ENCODE peak calls at places on chromosomes 2 and 18, in six cellular contexts. One of them, this sample, is unnamed.

GRCh38 chr18:74063023-74063422 is 84.6 kb downstream of the FBXO15 start:
- DNase-seq in GM13976: no peak
- DNase-seq in effector CD4-positive, alpha-beta T cell: no peak
- DNase-seq in activated naive CD4-positive, alpha-beta T cell treated with anti-CD3 and anti-CD28 coated beads, Interleukin-2, amount 10 ng/mL, durations not matched to agents 7 days and 5 days: peak; percentile 53
- DNase-seq in Right ventricle myocardium superior: no peak
- DNase-seq in stimulated activated CD4-positive, alpha-beta T cell treated with anti-CD3 and anti-CD28 coated beads, Interleukin-15, amount 100 ng/mL, for 24 hours: peak; percentile 61
- DNase-seq in this sample: peak; percentile 6

GRCh38 chr2:150081775-150082517 is 405.5 kb downstream of the RND3 start:
- DNase-seq in GM13976: no peak
- DNase-seq in activated naive CD4-positive, alpha-beta T cell treated with anti-CD3 and anti-CD28 coated beads, Interleukin-2, amount 10 ng/mL, durations not matched to agents 7 days and 5 days: no peak
- DNase-seq in effector CD4-positive, alpha-beta T cell: no peak
- DNase-seq in stimulated activated CD4-positive, alpha-beta T cell treated with anti-CD3 and anti-CD28 coated beads, Interleukin-15, amount 100 ng/mL, for 24 hours: no peak
- DNase-seq in Right ventricle myocardium superior: no peak
- DNase-seq in this sample: no peak

GRCh38 chr2:240553956-240554480 is 3.8 kb downstream of the ANKMY1 start:
- DNase-seq in stimulated activated CD4-positive, alpha-beta T cell treated with anti-CD3 and anti-CD28 coated beads, Interleukin-15, amount 100 ng/mL, for 24 hours: no peak
- DNase-seq in Right ventricle myocardium superior: no peak
- DNase-seq in GM13976: no peak
- DNase-seq in effector CD4-positive, alpha-beta T cell: no peak
- DNase-seq in activated naive CD4-positive, alpha-beta T cell treated with anti-CD3 and anti-CD28 coated beads, Interleukin-2, amount 10 ng/mL, durations not matched to agents 7 days and 5 days: no peak
- DNase-seq in this sample: no peak

GRCh38 chr2:42142476-42143184 is 26.5 kb upstream of the EML4 start:
- DNase-seq in GM13976: no peak
- DNase-seq in effector CD4-positive, alpha-beta T cell: no peak
- DNase-seq in Right ventricle myocardium superior: no peak
- DNase-seq in stimulated activated CD4-positive, alpha-beta T cell treated with anti-CD3 and anti-CD28 coated beads, Interleukin-15, amount 100 ng/mL, for 24 hours: no peak
- DNase-seq in activated naive CD4-positive, alpha-beta T cell treated with anti-CD3 and anti-CD28 coated beads, Interleukin-2, amount 10 ng/mL, durations not matched to agents 7 days and 5 days: no peak
- DNase-seq in this sample: no peak

GRCh38 chr2:217113496-217113895 is 253.6 kb upstream of the TNP1 start:
- DNase-seq in Right ventricle myocardium superior: no peak
- DNase-seq in GM13976: no peak
- DNase-seq in activated naive CD4-positive, alpha-beta T cell treated with anti-CD3 and anti-CD28 coated beads, Interleukin-2, amount 10 ng/mL, durations not matched to agents 7 days and 5 days: no peak
- DNase-seq in effector CD4-positive, alpha-beta T cell: no peak
- DNase-seq in stimulated activated CD4-positive, alpha-beta T cell treated with anti-CD3 and anti-CD28 coated beads, Interleukin-15, amount 100 ng/mL, for 24 hours: no peak
- DNase-seq in this sample: no peak

GRCh38 chr2:115162454-115163293 is 720.2 kb downstream of the DPP10 start:
- DNase-seq in effector CD4-positive, alpha-beta T cell: no peak
- DNase-seq in activated naive CD4-positive, alpha-beta T cell treated with anti-CD3 and anti-CD28 coated beads, Interleukin-2, amount 10 ng/mL, durations not matched to agents 7 days and 5 days: no peak
- DNase-seq in stimulated activated CD4-positive, alpha-beta T cell treated with anti-CD3 and anti-CD28 coated beads, Interleukin-15, amount 100 ng/mL, for 24 hours: peak; percentile 1
- DNase-seq in Right ventricle myocardium superior: no peak
- DNase-seq in GM13976: no peak
- DNase-seq in this sample: no peak

GRCh38 chr2:1686784-1687105 is 57.6 kb downstream of the PXDN start:
- DNase-seq in activated naive CD4-positive, alpha-beta T cell treated with anti-CD3 and anti-CD28 coated beads, Interleukin-2, amount 10 ng/mL, durations not matched to agents 7 days and 5 days: no peak
- DNase-seq in Right ventricle myocardium superior: no peak
- DNase-seq in GM13976: no peak
- DNase-seq in effector CD4-positive, alpha-beta T cell: no peak
- DNase-seq in stimulated activated CD4-positive, alpha-beta T cell treated with anti-CD3 and anti-CD28 coated beads, Interleukin-15, amount 100 ng/mL, for 24 hours: no peak
- DNase-seq in this sample: no peak

GRCh38 chr2:167264380-167264779 is 376.1 kb downstream of the XIRP2 start:
- DNase-seq in activated naive CD4-positive, alpha-beta T cell treated with anti-CD3 and anti-CD28 coated beads, Interleukin-2, amount 10 ng/mL, durations not matched to agents 7 days and 5 days: no peak
- DNase-seq in stimulated activated CD4-positive, alpha-beta T cell treated with anti-CD3 and anti-CD28 coated beads, Interleukin-15, amount 100 ng/mL, for 24 hours: no peak
- DNase-seq in GM13976: no peak
- DNase-seq in effector CD4-positive, alpha-beta T cell: no peak
- DNase-seq in Right ventricle myocardium superior: no peak
- DNase-seq in this sample: no peak

GRCh38 chr2:29238497-29238896 is 123.3 kb downstream of the CLIP4 start:
- DNase-seq in Right ventricle myocardium superior: no peak
- DNase-seq in stimulated activated CD4-positive, alpha-beta T cell treated with anti-CD3 and anti-CD28 coated beads, Interleukin-15, amount 100 ng/mL, for 24 hours: peak; percentile 22
- DNase-seq in activated naive CD4-positive, alpha-beta T cell treated with anti-CD3 and anti-CD28 coated beads, Interleukin-2, amount 10 ng/mL, durations not matched to agents 7 days and 5 days: peak; percentile 21
- DNase-seq in GM13976: peak; percentile 61
- DNase-seq in effector CD4-positive, alpha-beta T cell: no peak
- DNase-seq in this sample: peak; percentile 54

GRCh38 chr2:61045999-61046398 is 19.7 kb upstream of the SANBR start:
- DNase-seq in activated naive CD4-positive, alpha-beta T cell treated with anti-CD3 and anti-CD28 coated beads, Interleukin-2, amount 10 ng/mL, durations not matched to agents 7 days and 5 days: no peak
- DNase-seq in Right ventricle myocardium superior: no peak
- DNase-seq in GM13976: no peak
- DNase-seq in effector CD4-positive, alpha-beta T cell: no peak
- DNase-seq in stimulated activated CD4-positive, alpha-beta T cell treated with anti-CD3 and anti-CD28 coated beads, Interleukin-15, amount 100 ng/mL, for 24 hours: no peak
- DNase-seq in this sample: no peak

GRCh38 chr18:59123588-59124369 is 15.9 kb upstream of the SEC11C start:
- DNase-seq in stimulated activated CD4-positive, alpha-beta T cell treated with anti-CD3 and anti-CD28 coated beads, Interleukin-15, amount 100 ng/mL, for 24 hours: peak; percentile 42
- DNase-seq in Right ventricle myocardium superior: no peak
- DNase-seq in GM13976: no peak
- DNase-seq in effector CD4-positive, alpha-beta T cell: no peak
- DNase-seq in activated naive CD4-positive, alpha-beta T cell treated with anti-CD3 and anti-CD28 coated beads, Interleukin-2, amount 10 ng/mL, durations not matched to agents 7 days and 5 days: no peak
- DNase-seq in this sample: no peak

GRCh38 chr2:80053522-80054338 is 250.8 kb downstream of the LRRTM1 start:
- DNase-seq in stimulated activated CD4-positive, alpha-beta T cell treated with anti-CD3 and anti-CD28 coated beads, Interleukin-15, amount 100 ng/mL, for 24 hours: no peak
- DNase-seq in Right ventricle myocardium superior: no peak
- DNase-seq in GM13976: no peak
- DNase-seq in effector CD4-positive, alpha-beta T cell: no peak
- DNase-seq in activated naive CD4-positive, alpha-beta T cell treated with anti-CD3 and anti-CD28 coated beads, Interleukin-2, amount 10 ng/mL, durations not matched to agents 7 days and 5 days: no peak
- DNase-seq in this sample: no peak

GRCh38 chr2:49832555-49832954 is 678.2 kb upstream of the FSHR start:
- DNase-seq in GM13976: no peak
- DNase-seq in Right ventricle myocardium superior: no peak
- DNase-seq in effector CD4-positive, alpha-beta T cell: no peak
- DNase-seq in activated naive CD4-positive, alpha-beta T cell treated with anti-CD3 and anti-CD28 coated beads, Interleukin-2, amount 10 ng/mL, durations not matched to agents 7 days and 5 days: no peak
- DNase-seq in stimulated activated CD4-positive, alpha-beta T cell treated with anti-CD3 and anti-CD28 coated beads, Interleukin-15, amount 100 ng/mL, for 24 hours: no peak
- DNase-seq in this sample: no peak

GRCh38 chr2:205259131-205259530 is 423.2 kb upstream of the NRP2 start:
- DNase-seq in effector CD4-positive, alpha-beta T cell: no peak
- DNase-seq in GM13976: no peak
- DNase-seq in stimulated activated CD4-positive, alpha-beta T cell treated with anti-CD3 and anti-CD28 coated beads, Interleukin-15, amount 100 ng/mL, for 24 hours: no peak
- DNase-seq in activated naive CD4-positive, alpha-beta T cell treated with anti-CD3 and anti-CD28 coated beads, Interleukin-2, amount 10 ng/mL, durations not matched to agents 7 days and 5 days: no peak
- DNase-seq in Right ventricle myocardium superior: no peak
- DNase-seq in this sample: no peak

GRCh38 chr2:234935311-234935710 is 16.5 kb upstream of the SH3BP4 start:
- DNase-seq in effector CD4-positive, alpha-beta T cell: no peak
- DNase-seq in Right ventricle myocardium superior: no peak
- DNase-seq in stimulated activated CD4-positive, alpha-beta T cell treated with anti-CD3 and anti-CD28 coated beads, Interleukin-15, amount 100 ng/mL, for 24 hours: no peak
- DNase-seq in activated naive CD4-positive, alpha-beta T cell treated with anti-CD3 and anti-CD28 coated beads, Interleukin-2, amount 10 ng/mL, durations not matched to agents 7 days and 5 days: no peak
- DNase-seq in GM13976: no peak
- DNase-seq in this sample: no peak

GRCh38 chr18:10279476-10279875 is 175.0 kb upstream of the APCDD1 start:
- DNase-seq in GM13976: no peak
- DNase-seq in activated naive CD4-positive, alpha-beta T cell treated with anti-CD3 and anti-CD28 coated beads, Interleukin-2, amount 10 ng/mL, durations not matched to agents 7 days and 5 days: no peak
- DNase-seq in stimulated activated CD4-positive, alpha-beta T cell treated with anti-CD3 and anti-CD28 coated beads, Interleukin-15, amount 100 ng/mL, for 24 hours: no peak
- DNase-seq in effector CD4-positive, alpha-beta T cell: no peak
- DNase-seq in Right ventricle myocardium superior: no peak
- DNase-seq in this sample: no peak

GRCh38 chr2:203444738-203445137 is 90.4 kb downstream of the RAPH1 start:
- DNase-seq in activated naive CD4-positive, alpha-beta T cell treated with anti-CD3 and anti-CD28 coated beads, Interleukin-2, amount 10 ng/mL, durations not matched to agents 7 days and 5 days: no peak
- DNase-seq in Right ventricle myocardium superior: peak; percentile 60
- DNase-seq in effector CD4-positive, alpha-beta T cell: no peak
- DNase-seq in GM13976: no peak
- DNase-seq in stimulated activated CD4-positive, alpha-beta T cell treated with anti-CD3 and anti-CD28 coated beads, Interleukin-15, amount 100 ng/mL, for 24 hours: no peak
- DNase-seq in this sample: no peak

GRCh38 chr2:120312861-120313694 is 32.9 kb upstream of the INHBB start:
- DNase-seq in effector CD4-positive, alpha-beta T cell: peak; percentile 58
- DNase-seq in activated naive CD4-positive, alpha-beta T cell treated with anti-CD3 and anti-CD28 coated beads, Interleukin-2, amount 10 ng/mL, durations not matched to agents 7 days and 5 days: peak; percentile 88
- DNase-seq in stimulated activated CD4-positive, alpha-beta T cell treated with anti-CD3 and anti-CD28 coated beads, Interleukin-15, amount 100 ng/mL, for 24 hours: peak; percentile 88
- DNase-seq in GM13976: peak; percentile 82
- DNase-seq in Right ventricle myocardium superior: peak; percentile 87
- DNase-seq in this sample: peak; percentile 85

GRCh38 chr2:144683955-144684354 is 164.0 kb upstream of the ZEB2 start:
- DNase-seq in GM13976: no peak
- DNase-seq in Right ventricle myocardium superior: no peak
- DNase-seq in activated naive CD4-positive, alpha-beta T cell treated with anti-CD3 and anti-CD28 coated beads, Interleukin-2, amount 10 ng/mL, durations not matched to agents 7 days and 5 days: no peak
- DNase-seq in stimulated activated CD4-positive, alpha-beta T cell treated with anti-CD3 and anti-CD28 coated beads, Interleukin-15, amount 100 ng/mL, for 24 hours: no peak
- DNase-seq in effector CD4-positive, alpha-beta T cell: no peak
- DNase-seq in this sample: no peak

GRCh38 chr2:10254373-10255188 is 48.1 kb upstream of the HPCAL1 start:
- DNase-seq in GM13976: no peak
- DNase-seq in effector CD4-positive, alpha-beta T cell: no peak
- DNase-seq in activated naive CD4-positive, alpha-beta T cell treated with anti-CD3 and anti-CD28 coated beads, Interleukin-2, amount 10 ng/mL, durations not matched to agents 7 days and 5 days: no peak
- DNase-seq in stimulated activated CD4-positive, alpha-beta T cell treated with anti-CD3 and anti-CD28 coated beads, Interleukin-15, amount 100 ng/mL, for 24 hours: no peak
- DNase-seq in Right ventricle myocardium superior: peak; percentile 33
- DNase-seq in this sample: peak; percentile 79

This sample was measured in K562.